ENCODE peak calls at places on chromosomes 11 and 22, in six cellular contexts. One of them, this sample, is unnamed.

GRCh38 chr11:3614742-3615171 is 27.0 kb downstream of the ART5 start:
- DNase-seq in right lobe of liver: no peak
- DNase-seq in stimulated activated CD4-positive, alpha-beta T cell treated with anti-CD3 and anti-CD28 coated beads, Interleukin-2, amount 100 ng/mL, for 48 hours: peak
- DNase-seq in T-helper 9 cell: no peak
- DNase-seq in germinal center: no peak
- DNase-seq in GM06990: no peak
- DNase-seq in this sample: peak

GRCh38 chr22:24592846-24593809 is at the start of gene LRRC75B:
- DNase-seq in right lobe of liver: peak
- DNase-seq in stimulated activated CD4-positive, alpha-beta T cell treated with anti-CD3 and anti-CD28 coated beads, Interleukin-2, amount 100 ng/mL, for 48 hours: peak
- DNase-seq in T-helper 9 cell: no peak
- DNase-seq in germinal center: peak
- DNase-seq in GM06990: peak
- DNase-seq in this sample: no peak

GRCh38 chr11:16815047-16815767 is 76.8 kb downstream of the C11orf58 start:
- DNase-seq in right lobe of liver: peak
- DNase-seq in stimulated activated CD4-positive, alpha-beta T cell treated with anti-CD3 and anti-CD28 coated beads, Interleukin-2, amount 100 ng/mL, for 48 hours: no peak
- DNase-seq in T-helper 9 cell: no peak
- DNase-seq in germinal center: no peak
- DNase-seq in GM06990: no peak
- DNase-seq in this sample: no peak

GRCh38 chr11:121497176-121497995 is 44.6 kb upstream of the SORL1-AS1 start:
- DNase-seq in right lobe of liver: no peak
- DNase-seq in stimulated activated CD4-positive, alpha-beta T cell treated with anti-CD3 and anti-CD28 coated beads, Interleukin-2, amount 100 ng/mL, for 48 hours: no peak
- DNase-seq in T-helper 9 cell: no peak
- DNase-seq in germinal center: no peak
- DNase-seq in GM06990: no peak
- DNase-seq in this sample: no peak

GRCh38 chr22:34976474-34976873 is 89.5 kb upstream of the ISX start:
- DNase-seq in right lobe of liver: no peak
- DNase-seq in stimulated activated CD4-positive, alpha-beta T cell treated with anti-CD3 and anti-CD28 coated beads, Interleukin-2, amount 100 ng/mL, for 48 hours: no peak
- DNase-seq in T-helper 9 cell: no peak
- DNase-seq in germinal center: no peak
- DNase-seq in GM06990: no peak
- DNase-seq in this sample: no peak

GRCh38 chr11:45303316-45303715 is 17.2 kb upstream of the SYT13 start:
- DNase-seq in right lobe of liver: no peak
- DNase-seq in stimulated activated CD4-positive, alpha-beta T cell treated with anti-CD3 and anti-CD28 coated beads, Interleukin-2, amount 100 ng/mL, for 48 hours: no peak
- DNase-seq in T-helper 9 cell: no peak
- DNase-seq in germinal center: no peak
- DNase-seq in GM06990: no peak
- DNase-seq in this sample: no peak

GRCh38 chr22:38104084-38104483 is 6.4 kb downstream of the BAIAP2L2 start:
- DNase-seq in right lobe of liver: no peak
- DNase-seq in stimulated activated CD4-positive, alpha-beta T cell treated with anti-CD3 and anti-CD28 coated beads, Interleukin-2, amount 100 ng/mL, for 48 hours: no peak
- DNase-seq in T-helper 9 cell: no peak
- DNase-seq in germinal center: no peak
- DNase-seq in GM06990: no peak
- DNase-seq in this sample: no peak

GRCh38 chr11:88041679-88042078 is 133.6 kb downstream of the RAB38 start:
- DNase-seq in right lobe of liver: no peak
- DNase-seq in stimulated activated CD4-positive, alpha-beta T cell treated with anti-CD3 and anti-CD28 coated beads, Interleukin-2, amount 100 ng/mL, for 48 hours: no peak
- DNase-seq in T-helper 9 cell: no peak
- DNase-seq in germinal center: no peak
- DNase-seq in GM06990: no peak
- DNase-seq in this sample: no peak

GRCh38 chr11:132373405-132374141 is 1003.2 kb downstream of the NTM start:
- DNase-seq in right lobe of liver: no peak
- DNase-seq in stimulated activated CD4-positive, alpha-beta T cell treated with anti-CD3 and anti-CD28 coated beads, Interleukin-2, amount 100 ng/mL, for 48 hours: no peak
- DNase-seq in T-helper 9 cell: no peak
- DNase-seq in germinal center: no peak
- DNase-seq in GM06990: no peak
- DNase-seq in this sample: no peak

GRCh38 chr11:105032495-105032894 is 2.4 kb downstream of the CASP1 start:
- DNase-seq in right lobe of liver: no peak
- DNase-seq in stimulated activated CD4-positive, alpha-beta T cell treated with anti-CD3 and anti-CD28 coated beads, Interleukin-2, amount 100 ng/mL, for 48 hours: no peak
- DNase-seq in T-helper 9 cell: no peak
- DNase-seq in germinal center: no peak
- DNase-seq in GM06990: no peak
- DNase-seq in this sample: no peak

GRCh38 chr11:32892355-32893090 is at the start of gene QSER1:
- DNase-seq in right lobe of liver: peak
- DNase-seq in stimulated activated CD4-positive, alpha-beta T cell treated with anti-CD3 and anti-CD28 coated beads, Interleukin-2, amount 100 ng/mL, for 48 hours: peak
- DNase-seq in T-helper 9 cell: peak
- DNase-seq in germinal center: peak
- DNase-seq in GM06990: peak
- DNase-seq in this sample: no peak

GRCh38 chr11:26905368-26905767 is 88.5 kb upstream of the FIBIN start:
- DNase-seq in right lobe of liver: no peak
- DNase-seq in stimulated activated CD4-positive, alpha-beta T cell treated with anti-CD3 and anti-CD28 coated beads, Interleukin-2, amount 100 ng/mL, for 48 hours: no peak
- DNase-seq in T-helper 9 cell: no peak
- DNase-seq in germinal center: no peak
- DNase-seq in GM06990: no peak
- DNase-seq in this sample: no peak

GRCh38 chr22:22894740-22895731 is 7.4 kb downstream of the IGLL5 start:
- DNase-seq in right lobe of liver: no peak
- DNase-seq in stimulated activated CD4-positive, alpha-beta T cell treated with anti-CD3 and anti-CD28 coated beads, Interleukin-2, amount 100 ng/mL, for 48 hours: no peak
- DNase-seq in T-helper 9 cell: no peak
- DNase-seq in germinal center: no peak
- DNase-seq in GM06990: no peak
- DNase-seq in this sample: no peak

GRCh38 chr22:29207562-29208501 is 2.1 kb downstream of the EMID1 start:
- DNase-seq in right lobe of liver: no peak
- DNase-seq in stimulated activated CD4-positive, alpha-beta T cell treated with anti-CD3 and anti-CD28 coated beads, Interleukin-2, amount 100 ng/mL, for 48 hours: no peak
- DNase-seq in T-helper 9 cell: no peak
- DNase-seq in germinal center: no peak
- DNase-seq in GM06990: no peak
- DNase-seq in this sample: no peak

GRCh38 chr11:62883677-62884076 is 3.0 kb downstream of the SLC3A2 start:
- DNase-seq in right lobe of liver: no peak
- DNase-seq in stimulated activated CD4-positive, alpha-beta T cell treated with anti-CD3 and anti-CD28 coated beads, Interleukin-2, amount 100 ng/mL, for 48 hours: no peak
- DNase-seq in T-helper 9 cell: no peak
- DNase-seq in germinal center: no peak
- DNase-seq in GM06990: no peak
- DNase-seq in this sample: no peak

GRCh38 chr11:13283636-13284035 is 6.0 kb downstream of the BMAL1 start:
- DNase-seq in right lobe of liver: no peak
- DNase-seq in stimulated activated CD4-positive, alpha-beta T cell treated with anti-CD3 and anti-CD28 coated beads, Interleukin-2, amount 100 ng/mL, for 48 hours: no peak
- DNase-seq in T-helper 9 cell: no peak
- DNase-seq in germinal center: no peak
- DNase-seq in GM06990: no peak
- DNase-seq in this sample: no peak

GRCh38 chr11:95327273-95327948 is 96.4 kb upstream of the SESN3 start:
- DNase-seq in right lobe of liver: no peak
- DNase-seq in stimulated activated CD4-positive, alpha-beta T cell treated with anti-CD3 and anti-CD28 coated beads, Interleukin-2, amount 100 ng/mL, for 48 hours: no peak
- DNase-seq in T-helper 9 cell: no peak
- DNase-seq in germinal center: no peak
- DNase-seq in GM06990: no peak
- DNase-seq in this sample: no peak

GRCh38 chr11:31850365-31850764 is 39.2 kb upstream of the PAX6 start:
- DNase-seq in right lobe of liver: no peak
- DNase-seq in stimulated activated CD4-positive, alpha-beta T cell treated with anti-CD3 and anti-CD28 coated beads, Interleukin-2, amount 100 ng/mL, for 48 hours: no peak
- DNase-seq in T-helper 9 cell: no peak
- DNase-seq in germinal center: no peak
- DNase-seq in GM06990: no peak
- DNase-seq in this sample: no peak

GRCh38 chr11:75325713-75326438 is 25.6 kb downstream of the ARRB1 start:
- DNase-seq in right lobe of liver: no peak
- DNase-seq in stimulated activated CD4-positive, alpha-beta T cell treated with anti-CD3 and anti-CD28 coated beads, Interleukin-2, amount 100 ng/mL, for 48 hours: peak
- DNase-seq in T-helper 9 cell: no peak
- DNase-seq in germinal center: no peak
- DNase-seq in GM06990: no peak
- DNase-seq in this sample: no peak

GRCh38 chr11:9211322-9211721 is 53.8 kb downstream of the DENND5A start:
- DNase-seq in right lobe of liver: no peak
- DNase-seq in stimulated activated CD4-positive, alpha-beta T cell treated with anti-CD3 and anti-CD28 coated beads, Interleukin-2, amount 100 ng/mL, for 48 hours: no peak
- DNase-seq in T-helper 9 cell: no peak
- DNase-seq in germinal center: no peak
- DNase-seq in GM06990: no peak
- DNase-seq in this sample: no peak